ENCODE peak calls at places on chromosome 10, in eight cellular contexts. I is HCT116, G is A549, E is SK-N-SH, U is H1, V is WTC11, W is HepG2, A is K562. D is an unnamed sample.

GRCh38 chr10:3924344-3924743 is 139.3 kb upstream of the KLF6 start:
- DNase-seq in I (no peak), G (no peak), E (no peak), U (no peak), V (no peak), W (no peak), A (no peak), D (no peak)

GRCh38 chr10:86647773-86648705 is 6.3 kb upstream of the OPN4 start:
- DNase-seq in I (no peak), G (no peak), E (peak; percentile 42), U (peak; percentile 42), V (no peak), W (no peak), A (no peak), D (no peak)

GRCh38 chr10:101579516-101579870 is 8.6 kb downstream of the POLL start:
- DNase-seq in I (no peak), G (no peak), E (no peak), U (no peak), V (no peak), W (no peak), A (no peak), D (no peak)

GRCh38 chr10:22433875-22434274 is 88.6 kb downstream of the SPAG6 start:
- DNase-seq in I (peak; percentile 31), G (peak; percentile 67), E (no peak), U (no peak), V (no peak), W (no peak), A (no peak), D (peak; percentile 60)

GRCh38 chr10:48478469-48478868 is 126.4 kb downstream of the ARHGAP22 start:
- DNase-seq in I (no peak), G (no peak), E (no peak), U (no peak), V (no peak), W (no peak), A (no peak), D (no peak)

GRCh38 chr10:4073912-4074311 is 288.9 kb upstream of the KLF6 start:
- DNase-seq in I (no peak), G (no peak), E (peak; percentile 10), U (no peak), V (no peak), W (no peak), A (no peak), D (no peak)

GRCh38 chr10:5094265-5095205 is at the start of gene AKR1C3:
- DNase-seq in I (peak; percentile 51), G (peak; percentile 94), E (peak; percentile 32), U (peak; percentile 48), V (no peak), W (peak; percentile 78), A (peak; percentile 50), D (peak; percentile 51)

GRCh38 chr10:32189400-32190084 is 133.3 kb upstream of the KIF5B start:
- DNase-seq in I (peak; percentile 18), G (peak; percentile 70), E (no peak), U (no peak), V (no peak), W (peak; percentile 75), A (no peak), D (peak; percentile 50)

GRCh38 chr10:122116331-122116730 is 127.4 kb downstream of the TACC2 start:
- DNase-seq in I (no peak), G (peak; percentile 75), E (no peak), U (no peak), V (no peak), W (peak; percentile 26), A (no peak), D (peak; percentile 64)

GRCh38 chr10:44261710-44262455 is 123.0 kb downstream of the CXCL12 start:
- DNase-seq in I (no peak), G (no peak), E (peak; percentile 55), U (no peak), V (no peak), W (no peak), A (no peak), D (no peak)

GRCh38 chr10:17742918-17743317 is 9.1 kb upstream of the TMEM236 start:
- DNase-seq in I (peak; percentile 49), G (peak; percentile 65), E (peak; percentile 49), U (peak; percentile 84), V (peak; percentile 68), W (peak; percentile 30), A (peak; percentile 59), D (peak; percentile 56)

GRCh38 chr10:63919576-63920279 is 398.5 kb downstream of the REEP3 start:
- DNase-seq in I (no peak), G (no peak), E (no peak), U (no peak), V (no peak), W (no peak), A (no peak), D (peak; percentile 53)

GRCh38 chr10:24762161-24762924 is 38.7 kb upstream of the ARHGAP21 start:
- DNase-seq in I (no peak), G (no peak), E (no peak), U (no peak), V (no peak), W (no peak), A (no peak), D (no peak)

GRCh38 chr10:5927306-5927705 is 37.3 kb downstream of the FBH1 start:
- DNase-seq in I (no peak), G (no peak), E (no peak), U (no peak), V (no peak), W (no peak), A (no peak), D (no peak)

GRCh38 chr10:130196511-130197487 is 60.6 kb downstream of the GLRX3 start:
- DNase-seq in I (no peak), G (no peak), E (no peak), U (no peak), V (no peak), W (no peak), A (no peak), D (no peak)

GRCh38 chr10:48453451-48454301 is 147.2 kb downstream of the MAPK8 start:
- DNase-seq in I (no peak), G (no peak), E (no peak), U (peak; percentile 35), V (no peak), W (no peak), A (no peak), D (no peak)

GRCh38 chr10:100878291-100878910 is 34.4 kb upstream of the SLF2 start:
- DNase-seq in I (peak; percentile 82), G (peak; percentile 80), E (peak; percentile 80), U (peak; percentile 71), V (peak; percentile 75), W (peak; percentile 80), A (peak; percentile 56), D (peak; percentile 80)

GRCh38 chr10:70440296-70441160 is 953 bp downstream of the NODAL start:
- DNase-seq in I (no peak), G (no peak), E (peak; percentile 70), U (peak; percentile 72), V (peak; percentile 63), W (no peak), A (no peak), D (no peak)

GRCh38 chr10:71082930-71083329 is 129.4 kb upstream of the UNC5B start:
- DNase-seq in I (no peak), G (no peak), E (no peak), U (peak; percentile 14), V (no peak), W (no peak), A (no peak), D (no peak)

GRCh38 chr10:4650109-4650508 is 175.9 kb upstream of the AKR1E2 start:
- DNase-seq in I (no peak), G (no peak), E (no peak), U (no peak), V (no peak), W (no peak), A (no peak), D (no peak)

GRCh38 chr10:1241973-1242935 is 186.1 kb downstream of the WDR37 start:
- DNase-seq in I (no peak), G (no peak), E (no peak), U (no peak), V (no peak), W (no peak), A (no peak), D (no peak)

GRCh38 chr10:119450606-119451304 is 91.8 kb downstream of the RGS10 start:
- DNase-seq in I (no peak), G (no peak), E (no peak), U (no peak), V (no peak), W (no peak), A (no peak), D (no peak)

GRCh38 chr10:61903184-61903990 is 1.9 kb downstream of the ARID5B start:
- DNase-seq in I (peak; percentile 42), G (peak; percentile 25), E (peak; percentile 78), U (peak; percentile 56), V (no peak), W (peak; percentile 38), A (peak; percentile 80), D (peak; percentile 75)
- TF ChIP-seq MAX in I (peak; percentile 44), G (peak; percentile 55), E (peak; percentile 40), U (no peak), V (no peak), W (no peak), A (peak; percentile 36), D (peak; percentile 3)

DNA sequence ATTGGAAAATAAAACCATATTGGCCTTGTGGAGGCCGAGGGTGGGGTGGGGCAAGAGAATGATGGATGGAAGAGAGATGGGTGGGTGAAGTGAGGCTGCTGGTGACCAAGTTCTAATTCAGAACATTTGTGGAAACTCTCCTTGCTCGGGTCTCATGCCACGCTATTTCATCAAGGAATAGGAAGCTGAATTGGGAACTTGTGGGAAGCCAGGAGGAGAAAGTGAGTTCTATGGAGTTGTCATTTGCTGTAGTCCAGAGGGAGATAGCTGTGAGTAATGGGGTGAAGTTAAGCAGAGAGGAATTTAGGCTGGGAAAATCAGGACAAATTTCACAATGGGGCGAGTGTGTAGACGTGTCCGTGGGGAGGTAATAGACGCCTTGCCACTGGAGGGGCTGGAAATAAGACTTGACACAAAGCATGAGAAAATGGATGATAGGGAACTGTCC is 339.2 kb downstream of the LRMDA start:
- DNase-seq in I (no peak), G (no peak), E (no peak), U (no peak), V (no peak), W (no peak), A (no peak), D (no peak)
- TF ChIP-seq MAX in I (no peak), G (no peak), E (no peak), U (no peak), V (no peak), W (no peak), A (no peak), D (no peak)

GRCh38 chr10:76149182-76149581 is 717.8 kb downstream of the LRMDA start:
- DNase-seq in I (no peak), G (no peak), E (no peak), U (no peak), V (no peak), W (no peak), A (no peak), D (no peak)
- TF ChIP-seq MAX in I (no peak), G (no peak), E (no peak), U (no peak), V (no peak), W (no peak), A (no peak), D (no peak)

GRCh38 chr10:68211635-68212034 is 20.3 kb downstream of the ATOH7 start:
- DNase-seq in I (no peak), G (no peak), E (peak; percentile 51), U (no peak), V (no peak), W (no peak), A (no peak), D (no peak)

GRCh38 chr10:68202965-68203358 is 29.0 kb downstream of the ATOH7 start:
- DNase-seq in I (no peak), G (no peak), E (no peak), U (no peak), V (no peak), W (no peak), A (no peak), D (peak; percentile 87)

GRCh38 chr10:68212721-68213352 is 19.1 kb downstream of the ATOH7 start:
- DNase-seq in I (no peak), G (peak; percentile 33), E (peak; percentile 37), U (no peak), V (no peak), W (peak; percentile 15), A (peak; percentile 41), D (peak; percentile 60)

GRCh38 chr10:68208424-68209042 is 23.4 kb downstream of the ATOH7 start:
- DNase-seq in I (peak; percentile 81), G (peak; percentile 90), E (peak; percentile 49), U (peak; percentile 79), V (peak; percentile 82), W (peak; percentile 72), A (peak; percentile 46), D (peak; percentile 79)
- TF ChIP-seq MAX in I (no peak), G (peak; percentile 13), E (no peak), U (no peak), V (no peak), W (no peak), A (no peak), D (peak; percentile 31)

D was measured in NB4.